ENCODE peak calls at places on chromosomes 11 and 22, in nine cellular contexts. U is transverse colon; B is HCT116; K is CD4-positive, alpha-beta memory T cell; M is adrenal gland; R is ovary; N is vagina; J is aorta; G is A549. O is an unnamed sample. For H3K4me1, the result is how much of the 10 kb centered on the place peaks cover.

GRCh38 chr22:32827061-32827602 is 25.6 kb downstream of the TIMP3 start:
- DNase-seq in G (no peak), U (no peak), B (no peak), M (no peak), N (no peak), J (no peak), K (no peak), R (no peak), O (no peak)

GRCh38 chr11:120009938-120010337 is 128.0 kb downstream of the TRIM29 start:
- DNase-seq in M (no peak), R (no peak), J (no peak), K (no peak), N (no peak), B (no peak), U (no peak), G (no peak), O (no peak)

GRCh38 chr11:57903441-57904123 is 120.1 kb upstream of the OR9Q1 start:
- DNase-seq in B (peak), K (no peak), G (peak), J (no peak), N (no peak), M (no peak), U (peak), R (no peak), O (no peak)

GRCh38 chr11:85855341-85855656 is at the start of gene CCDC83:
- DNase-seq in J (no peak), N (peak), U (no peak), R (no peak), G (no peak), B (no peak), K (no peak), M (no peak), O (no peak)

GRCh38 chr22:37581534-37581933 is 1.6 kb upstream of the LGALS2 start:
- DNase-seq in R (no peak), M (peak), B (no peak), G (no peak), K (no peak), N (no peak), J (peak), U (peak), O (no peak)

GRCh38 chr11:91158901-91159537 is 936.2 kb upstream of the CHORDC1 start:
- DNase-seq in R (no peak), J (no peak), N (no peak), B (no peak), G (no peak), U (no peak), M (no peak), K (no peak), O (no peak)

GRCh38 chr11:1207451-1208360 is 15.2 kb upstream of the MUC5B start:
- DNase-seq in M (no peak), R (peak), N (no peak), B (no peak), U (no peak), K (peak), J (peak), G (no peak), O (no peak)

GRCh38 chr11:119584193-119585037 is 144.6 kb downstream of the NECTIN1 start:
- DNase-seq in R (no peak), U (no peak), G (no peak), K (no peak), B (no peak), J (peak), N (no peak), M (peak), O (no peak)

GRCh38 chr11:74736031-74736430 is 4.8 kb upstream of the CHRDL2 start:
- DNase-seq in N (no peak), B (no peak), U (no peak), M (no peak), K (no peak), J (no peak), G (no peak), R (no peak), O (no peak)

GRCh38 chr22:42078469-42079318 is 806 bp upstream of the SMDT1 start:
- DNase-seq in R (no peak), U (no peak), J (no peak), M (peak), N (peak), B (no peak), G (no peak), K (no peak), O (no peak)

GRCh38 chr11:57109331-57109730 is 72.4 kb upstream of the LRRC55 start:
- DNase-seq in U (no peak), J (no peak), R (no peak), G (no peak), N (no peak), K (no peak), M (no peak), B (no peak), O (no peak)

GRCh38 chr11:62544521-62545436 is 1.8 kb downstream of the AHNAK start:
- DNase-seq in N (no peak), K (peak), U (peak), G (peak), M (no peak), J (no peak), B (no peak), R (no peak), O (no peak)

GRCh38 chr11:93645938-93646337 is 15.5 kb upstream of the CEP295 start:
- DNase-seq in R (no peak), U (no peak), J (no peak), B (no peak), G (no peak), K (no peak), M (no peak), N (no peak), O (no peak)

GRCh38 chr22:23458663-23459541 is 121.2 kb downstream of the IGLL1 start:
- DNase-seq in K (no peak), G (no peak), N (no peak), J (peak), M (no peak), U (no peak), B (no peak), R (no peak), O (no peak)

GRCh38 chr11:26095340-26095739 is 236.6 kb upstream of the ANO3 start:
- DNase-seq in K (no peak), M (no peak), U (no peak), N (no peak), R (no peak), G (peak), J (no peak), B (no peak), O (no peak)

GRCh38 chr11:128709402-128709801 is 15.5 kb downstream of the FLI1 start:
- DNase-seq in G (no peak), R (no peak), U (no peak), M (no peak), K (no peak), N (no peak), B (no peak), J (no peak), O (no peak)

GRCh38 chr22:28129319-28129962 is 210.4 kb upstream of the PITPNB start:
- DNase-seq in K (no peak), R (no peak), B (no peak), M (no peak), N (no peak), G (no peak), J (no peak), U (no peak), O (no peak)

GRCh38 chr22:45263790-45264269 is 20.9 kb upstream of the UPK3A start:
- DNase-seq in N (no peak), G (peak), M (peak), U (peak), K (no peak), J (peak), R (peak), B (peak), O (no peak)

GRCh38 chr11:15500643-15501042 is 385.9 kb downstream of the INSC start:
- DNase-seq in N (no peak), R (no peak), K (no peak), M (no peak), G (no peak), B (no peak), J (no peak), U (no peak), O (no peak)

GRCh38 chr11:86672007-86672621 is at the start of gene ME3:
- DNase-seq in J (peak), G (peak), N (no peak), R (peak), M (peak), K (peak), U (peak), B (no peak), O (peak)

GRCh38 chr22:23752090-23752691 is 1.3 kb upstream of the ZNF70 start:
- DNase-seq in U (peak), K (no peak), B (no peak), M (no peak), G (peak), J (no peak), R (no peak), N (no peak), O (no peak)

GRCh38 chr11:1345752-1346513 is 36.5 kb upstream of the TOLLIP start:
- DNase-seq in G (no peak), N (peak), J (no peak), B (no peak), R (no peak), U (no peak), M (peak), K (no peak), O (no peak)

GRCh38 chr11:127288926-127289325 is 288.4 kb upstream of the KIRREL3 start:
- DNase-seq in R (no peak), N (no peak), K (no peak), J (no peak), U (no peak), M (no peak), B (no peak), G (no peak), O (no peak)

GRCh38 chr22:48258841-48259240 is 1496.4 kb downstream of the TBC1D22A start:
- DNase-seq in N (no peak), M (no peak), R (no peak), B (no peak), G (no peak), U (no peak), J (no peak), K (no peak), O (no peak)

GRCh38 chr11:48058064-48058463 is 77.7 kb downstream of the PTPRJ start:
- DNase-seq in K (no peak), G (no peak), R (no peak), M (no peak), N (no peak), B (no peak), U (no peak), J (no peak), O (no peak)

GRCh38 chr11:84260862-84261261 is 974.7 kb upstream of the CCDC90B start:
- DNase-seq in G (no peak), R (no peak), N (no peak), U (no peak), M (no peak), K (no peak), B (no peak), J (no peak), O (no peak)

DNA sequence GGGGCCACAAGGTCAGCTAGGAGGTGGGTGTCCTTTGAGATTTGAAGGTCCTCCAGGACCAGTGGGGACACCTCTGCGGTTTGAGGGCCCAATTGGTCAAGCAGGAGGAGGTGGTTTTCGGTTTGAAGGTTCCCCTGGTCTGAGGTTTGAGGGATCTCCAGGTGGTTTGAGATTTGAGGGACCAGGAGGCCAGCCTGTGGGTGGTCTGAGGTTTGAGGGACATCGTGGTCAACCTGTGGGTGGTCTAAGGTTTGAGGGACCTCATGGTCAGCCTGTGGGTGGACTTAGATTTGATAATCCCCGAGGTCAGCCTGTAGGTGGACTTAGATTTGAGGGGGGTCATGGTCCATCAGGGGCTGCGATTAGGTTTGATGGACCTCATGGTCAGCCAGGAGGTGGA is 11.8 kb downstream of the PCF11 start:
- DNase-seq in M (no peak), R (no peak), N (no peak), J (no peak), U (no peak), K (no peak), G (no peak), B (no peak), O (no peak)
- H3K4me1 ChIP-seq in M (under half), R (under half), N (half or more), J (under half), U (under half), K (half or more), G (under half), B (under half), O (under half)

GRCh38 chr11:102204174-102204573 is 93.9 kb downstream of the YAP1 start:
- DNase-seq in U (no peak), M (no peak), J (no peak), R (no peak), N (no peak), G (no peak), K (no peak), B (no peak), O (no peak)

GRCh38 chr11:102205805-102206204 is 95.6 kb downstream of the YAP1 start:
- DNase-seq in R (no peak), K (no peak), M (no peak), U (no peak), B (no peak), J (no peak), N (no peak), G (no peak), O (no peak)

GRCh38 chr11:102201776-102202175 is 91.5 kb downstream of the YAP1 start:
- DNase-seq in U (no peak), R (no peak), J (no peak), G (no peak), K (no peak), B (no peak), N (no peak), M (no peak), O (no peak)

GRCh38 chr11:102199673-102200072 is 89.4 kb downstream of the YAP1 start:
- DNase-seq in K (no peak), R (no peak), B (no peak), M (no peak), G (no peak), N (no peak), J (no peak), U (no peak), O (no peak)

DNA sequence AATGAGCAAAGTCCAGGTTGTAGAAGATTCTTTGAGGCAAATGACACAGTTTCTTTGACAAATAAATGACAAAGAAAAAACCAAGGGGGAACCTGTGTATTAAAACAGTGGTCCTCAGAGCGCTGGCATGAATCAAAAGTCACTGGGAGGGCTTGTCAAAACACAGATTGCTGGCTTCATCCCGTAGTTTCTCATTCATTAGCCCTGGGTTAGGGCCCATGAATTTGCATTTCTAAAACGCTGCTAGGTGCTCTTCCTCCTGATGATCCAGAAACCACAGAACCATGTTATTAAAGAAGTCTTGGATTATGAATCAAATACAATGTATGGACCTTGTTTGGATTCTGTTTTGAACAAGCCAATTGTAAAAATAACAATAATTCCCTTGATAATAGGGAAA is 92.7 kb downstream of the YAP1 start:
- DNase-seq in R (no peak), G (no peak), B (no peak), N (no peak), M (no peak), U (no peak), K (no peak), J (no peak), O (no peak)
- H3K4me1 ChIP-seq in R (under half), G (under half), B (under half), N (under half), M (under half), U (under half), K (under half), J (under half), O (under half)

GRCh38 chr22:21980547-21980946 is 2.0 kb downstream of the TOP3B start:
- DNase-seq in U (no peak), M (no peak), J (peak), K (no peak), G (no peak), N (no peak), B (no peak), R (no peak), O (no peak)
- H3K4me1 ChIP-seq in U (under half), M (under half), J (under half), K (under half), G (under half), N (under half), B (under half), R (under half), O (under half)

GRCh38 chr22:36462475-36462790 is 19.0 kb downstream of the TXN2 start:
- DNase-seq in N (no peak), K (no peak), G (no peak), B (no peak), J (no peak), M (no peak), U (no peak), R (no peak), O (no peak)

GRCh38 chr22:36461665-36462474 is 19.6 kb downstream of the TXN2 start:
- DNase-seq in B (no peak), R (no peak), U (no peak), N (no peak), G (peak), J (peak), M (no peak), K (no peak), O (no peak)

GRCh38 chr22:36463783-36464184 is 17.7 kb downstream of the TXN2 start:
- DNase-seq in M (peak), K (no peak), N (no peak), G (no peak), R (no peak), U (no peak), J (peak), B (no peak), O (no peak)

GRCh38 chr22:36457688-36458450 is 23.6 kb downstream of the TXN2 start:
- DNase-seq in R (peak), M (peak), N (no peak), U (no peak), B (no peak), K (no peak), G (no peak), J (peak), O (no peak)

DNA sequence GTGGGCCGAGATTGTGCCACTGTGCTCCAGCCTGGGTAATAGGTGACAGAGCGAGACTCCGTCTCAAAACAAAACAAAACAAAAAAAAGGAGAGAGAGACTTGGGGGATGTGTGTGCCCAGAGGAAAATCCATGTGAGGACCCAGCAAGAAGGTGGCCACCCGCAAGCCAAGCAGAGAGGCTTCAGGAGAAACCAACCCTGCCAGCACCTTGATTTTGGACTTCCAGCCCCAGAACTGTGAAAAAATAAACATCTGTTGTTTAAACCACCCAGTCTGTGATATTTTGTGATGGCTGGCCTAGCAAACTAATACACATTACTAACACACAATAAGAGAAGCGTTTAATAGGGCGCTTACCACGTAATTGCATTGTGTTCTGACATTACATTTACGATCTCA is 21.2 kb downstream of the TXN2 start:
- DNase-seq in R (no peak), B (no peak), N (no peak), G (no peak), M (no peak), K (no peak), J (no peak), U (no peak), O (no peak)
- H3K4me1 ChIP-seq in R (under half), B (half or more), N (under half), G (half or more), M (under half), K (under half), J (under half), U (under half), O (under half)

O was measured in effector memory CD4-positive, alpha-beta T cell.